ENCODE peak calls at places on chromosome 19, in ten cellular contexts. O, J, D, W, U, L, P, B, Z and C are unnamed samples.

GRCh38 chr19:6393982-6394412 is 1.0 kb upstream of the GTF2F1 start:
- DNase-seq in O (no peak), J (peak; percentile 79), D (no peak), W (no peak), U (no peak), L (no peak), P (no peak), B (no peak), Z (no peak), C (no peak)

GRCh38 chr19:11269408-11269807 is 7.1 kb upstream of the DOCK6 start:
- DNase-seq in O (no peak), J (no peak), D (no peak), W (no peak), U (no peak), L (no peak), P (no peak), B (no peak), Z (no peak), C (no peak)

GRCh38 chr19:16764280-16764679 is 44.6 kb downstream of the NWD1 start:
- DNase-seq in O (no peak), J (no peak), D (no peak), W (no peak), U (no peak), L (no peak), P (no peak), B (no peak), Z (no peak), C (no peak)

GRCh38 chr19:5152767-5153532 is 184.0 kb downstream of the KDM4B start:
- DNase-seq in O (no peak), J (no peak), D (no peak), W (no peak), U (no peak), L (no peak), P (no peak), B (no peak), Z (peak; percentile 70), C (no peak)

GRCh38 chr19:5579697-5580096 is 11.9 kb upstream of the TINCR start:
- DNase-seq in O (no peak), J (no peak), D (no peak), W (no peak), U (no peak), L (no peak), P (no peak), B (no peak), Z (no peak), C (no peak)

GRCh38 chr19:4181053-4181508 is 1.3 kb downstream of the SIRT6 start:
- DNase-seq in O (no peak), J (no peak), D (no peak), W (no peak), U (no peak), L (no peak), P (no peak), B (no peak), Z (no peak), C (no peak)

GRCh38 chr19:2358548-2359173 is 1.4 kb upstream of the TMPRSS9 start:
- DNase-seq in O (no peak), J (no peak), D (no peak), W (no peak), U (no peak), L (no peak), P (no peak), B (peak; percentile 24), Z (no peak), C (no peak)

GRCh38 chr19:53055117-53055516 is 10.6 kb downstream of the ERVV-2 start:
- DNase-seq in O (no peak), J (no peak), D (no peak), W (no peak), U (no peak), L (no peak), P (no peak), B (no peak), Z (no peak), C (no peak)

GRCh38 chr19:18713550-18714117 is 30.2 kb downstream of the CRTC1 start:
- DNase-seq in O (no peak), J (no peak), D (no peak), W (no peak), U (no peak), L (no peak), P (no peak), B (no peak), Z (no peak), C (no peak)
- H3K4me1 ChIP-seq in O (peaks cover 11% of the 10 kb centered on the region), J (no peaks in the 10 kb centered on the region), D (peaks cover 9% of the 10 kb centered on the region), W (no peaks in the 10 kb centered on the region), U (peaks cover 53% of the 10 kb centered on the region), L (peaks cover 5% of the 10 kb centered on the region), P (peaks cover 60% of the 10 kb centered on the region), B (peaks cover 4% of the 10 kb centered on the region), Z (no peaks in the 10 kb centered on the region), C (no peaks in the 10 kb centered on the region)

GRCh38 chr19:17967258-17968051 is 548 bp downstream of the KCNN1 start:
- DNase-seq in O (no peak), J (no peak), D (no peak), W (no peak), U (no peak), L (no peak), P (no peak), B (no peak), Z (no peak), C (no peak)
- H3K4me1 ChIP-seq in O (no peaks in the 10 kb centered on the region), J (peaks cover 5% of the 10 kb centered on the region), D (no peaks in the 10 kb centered on the region), W (peaks cover 3% of the 10 kb centered on the region), U (peaks cover 7% of the 10 kb centered on the region), L (no peaks in the 10 kb centered on the region), P (peaks cover 13% of the 10 kb centered on the region), B (no peaks in the 10 kb centered on the region), Z (no peaks in the 10 kb centered on the region), C (no peaks in the 10 kb centered on the region)

DNA sequence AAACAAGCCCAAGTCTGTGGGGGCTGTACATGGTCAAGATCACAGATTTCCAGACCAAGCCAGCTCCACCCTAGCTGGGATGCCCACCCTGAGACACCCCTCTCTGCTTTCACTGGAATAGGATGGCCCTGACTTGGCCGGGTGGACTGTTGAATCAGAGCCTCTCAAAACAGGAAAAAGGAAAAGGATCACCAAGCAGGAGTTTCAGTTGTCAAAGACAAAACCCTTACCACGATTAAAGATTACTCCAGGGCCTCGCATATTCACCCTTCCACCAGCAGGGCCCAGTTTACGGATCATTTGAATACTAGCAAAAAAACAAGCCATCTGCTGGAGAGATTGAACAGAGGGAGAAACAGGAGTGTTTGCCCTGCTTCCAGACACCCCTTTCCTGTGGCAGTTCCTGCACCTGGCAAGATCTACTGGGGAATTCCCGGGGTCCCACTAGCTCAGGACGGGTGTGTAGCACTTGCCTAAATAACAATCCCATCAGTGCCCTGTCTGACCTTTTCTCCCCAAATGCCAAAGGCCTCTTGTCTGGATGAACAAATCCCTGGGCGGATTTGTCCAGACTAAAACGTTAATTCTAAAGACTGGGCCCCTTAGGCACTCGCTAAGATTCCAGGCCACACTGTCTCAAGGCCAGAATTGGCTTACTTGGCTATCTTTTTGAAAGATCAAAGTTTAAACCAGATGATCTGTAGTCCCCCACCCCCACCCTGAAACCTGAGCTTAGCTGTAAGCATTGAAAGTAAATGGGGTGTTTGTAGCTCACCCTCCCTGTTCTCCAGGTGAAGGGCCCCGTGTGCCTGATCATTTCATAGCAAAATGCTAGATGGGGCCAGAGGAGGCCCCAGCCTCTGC is 38.4 kb downstream of the ACTN4 start:
- DNase-seq in O (no peak), J (no peak), D (no peak), W (peak; percentile 94), U (no peak), L (no peak), P (no peak), B (no peak), Z (no peak), C (no peak)
- H3K4me1 ChIP-seq in O (peaks cover 35% of the 10 kb centered on the region), J (peaks cover 19% of the 10 kb centered on the region), D (peaks cover 62% of the 10 kb centered on the region), W (peaks cover 90% of the 10 kb centered on the region), U (peaks cover 100% of the 10 kb centered on the region), L (peaks cover 80% of the 10 kb centered on the region), P (peaks cover 99% of the 10 kb centered on the region), B (peaks cover 79% of the 10 kb centered on the region), Z (peaks cover 8% of the 10 kb centered on the region), C (peaks cover 41% of the 10 kb centered on the region)

DNA sequence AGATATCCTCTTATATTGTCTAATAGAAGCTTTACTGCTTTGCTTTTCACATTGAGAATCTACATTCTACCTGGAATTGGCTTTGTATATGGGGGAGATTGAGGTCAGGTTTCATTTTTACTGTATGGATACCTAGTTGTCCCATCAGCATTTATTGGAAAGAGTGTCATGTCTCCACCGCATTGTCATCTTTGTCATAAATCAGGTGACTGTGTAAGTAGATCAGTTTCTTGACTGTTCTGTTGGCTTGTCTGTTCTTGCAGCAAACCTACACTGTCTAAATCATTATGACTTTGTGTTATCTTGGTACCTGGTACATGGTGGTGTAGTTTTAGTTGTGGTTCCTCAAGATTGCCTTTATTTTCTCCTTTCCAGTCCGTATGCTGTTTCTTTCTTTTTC is 5.8 kb downstream of the URI1 start:
- DNase-seq in O (no peak), J (no peak), D (no peak), W (no peak), U (no peak), L (no peak), P (no peak), B (no peak), Z (no peak), C (no peak)
- H3K4me1 ChIP-seq in O (no peaks in the 10 kb centered on the region), J (peaks cover 1% of the 10 kb centered on the region), D (peaks cover 20% of the 10 kb centered on the region), W (peaks cover 59% of the 10 kb centered on the region), U (peaks cover 39% of the 10 kb centered on the region), L (peaks cover 6% of the 10 kb centered on the region), P (peaks cover 50% of the 10 kb centered on the region), B (peaks cover 35% of the 10 kb centered on the region), Z (no peaks in the 10 kb centered on the region), C (peaks cover 8% of the 10 kb centered on the region)

GRCh38 chr19:45852941-45853340 is 10.0 kb downstream of the SYMPK start:
- DNase-seq in O (no peak), J (no peak), D (no peak), W (no peak), U (no peak), L (no peak), P (no peak), B (peak; percentile 5), Z (no peak), C (no peak)
- H3K4me1 ChIP-seq in O (no peaks in the 10 kb centered on the region), J (no peaks in the 10 kb centered on the region), D (no peaks in the 10 kb centered on the region), W (no peaks in the 10 kb centered on the region), U (no peaks in the 10 kb centered on the region), L (no peaks in the 10 kb centered on the region), P (no peaks in the 10 kb centered on the region), B (no peaks in the 10 kb centered on the region), Z (no peaks in the 10 kb centered on the region), C (no peaks in the 10 kb centered on the region)